ENCODE peak calls at places on chromosomes 1 and 21, in five cellular contexts. Z is tibial nerve, K is stomach, J is ovary, W is K562. V is an unnamed sample.

GRCh38 chr1:98053471-98054366 is 132.9 kb upstream of the DPYD start:
- DNase-seq in W (peak), J (peak), Z (peak), K (peak), V (peak)

GRCh38 chr1:145740269-145740668 is 21.0 kb downstream of the CD160 start:
- DNase-seq in J (no peak), Z (no peak), K (no peak), W (no peak), V (no peak)

GRCh38 chr1:223052931-223053330 is 90.1 kb downstream of the TLR5 start:
- DNase-seq in J (no peak), W (no peak), K (no peak), Z (no peak), V (no peak)

GRCh38 chr21:16569679-16570078 is 839.9 kb downstream of the USP25 start:
- DNase-seq in J (no peak), W (no peak), K (no peak), Z (no peak), V (no peak)

GRCh38 chr1:3514404-3514803 is 59.9 kb downstream of the ARHGEF16 start:
- DNase-seq in Z (no peak), K (no peak), W (no peak), J (no peak), V (no peak)

GRCh38 chr21:37555672-37556261 is 189.2 kb downstream of the DYRK1A start:
- DNase-seq in K (no peak), W (peak), Z (no peak), J (no peak), V (no peak)

GRCh38 chr1:117793396-117793795 is 136.0 kb downstream of the GDAP2 start:
- DNase-seq in J (no peak), W (no peak), Z (no peak), K (no peak), V (no peak)

GRCh38 chr1:98340511-98340910 is 321.0 kb upstream of the SNX7 start:
- DNase-seq in K (no peak), J (no peak), W (no peak), Z (no peak), V (no peak)

GRCh38 chr1:216854836-216855485 is 131.7 kb upstream of the ESRRG start:
- DNase-seq in J (no peak), Z (no peak), K (no peak), W (no peak), V (no peak)

GRCh38 chr1:10211805-10212405 is 1.5 kb downstream of the KIF1B start:
- DNase-seq in J (no peak), Z (no peak), K (no peak), W (peak), V (no peak)

GRCh38 chr1:29767769-29768425 is 531.6 kb downstream of the PTPRU start:
- DNase-seq in K (no peak), W (no peak), Z (no peak), J (no peak), V (peak)

GRCh38 chr1:151143986-151144385 is 2.4 kb downstream of the SEMA6C start:
- DNase-seq in J (peak), Z (no peak), W (no peak), K (no peak), V (no peak)

GRCh38 chr1:24491577-24492360 is 10.9 kb upstream of the RCAN3 start:
- DNase-seq in J (no peak), K (no peak), W (no peak), Z (no peak), V (no peak)

GRCh38 chr21:39634507-39634906 is 21.8 kb downstream of the B3GALT5 start:
- DNase-seq in J (no peak), W (no peak), Z (no peak), K (no peak), V (no peak)

GRCh38 chr1:182147136-182147815 is 85.8 kb upstream of the ZNF648 start:
- DNase-seq in W (no peak), J (no peak), Z (no peak), K (peak), V (no peak)

GRCh38 chr1:109161836-109162606 is 48.1 kb downstream of the ELAPOR1 start:
- DNase-seq in J (no peak), W (no peak), K (no peak), Z (peak), V (peak)

GRCh38 chr1:112711041-112711440 is 4.1 kb downstream of the PPM1J start:
- DNase-seq in Z (no peak), J (no peak), K (no peak), W (no peak), V (no peak)

GRCh38 chr1:168452329-168452728 is 91.5 kb downstream of the XCL2 start:
- DNase-seq in J (no peak), W (peak), Z (no peak), K (no peak), V (no peak)
- TF ChIP-seq CTCF in J (no peak), W (peak), Z (no peak), K (no peak), V (no peak)

GRCh38 chr1:95124342-95124741 is 7.2 kb downstream of the TLCD4 start:
- DNase-seq in J (no peak), K (no peak), W (no peak), Z (no peak), V (no peak)

GRCh38 chr1:95126846-95127245 is 9.7 kb downstream of the TLCD4 start:
- DNase-seq in W (no peak), Z (no peak), J (no peak), K (no peak), V (no peak)

GRCh38 chr1:95118019-95118499 is 904 bp downstream of the TLCD4 start:
- DNase-seq in Z (no peak), J (no peak), W (peak), K (no peak), V (no peak)

GRCh38 chr1:95126366-95126765 is 9.2 kb downstream of the TLCD4 start:
- DNase-seq in W (no peak), J (no peak), Z (no peak), K (no peak), V (no peak)

GRCh38 chr1:95122151-95122697 is 5.1 kb downstream of the TLCD4 start:
- DNase-seq in Z (no peak), W (peak), K (no peak), J (no peak), V (no peak)
- TF ChIP-seq EP300 in Z (no peak), W (peak), K (no peak), J (no peak), V (no peak)

GRCh38 chr1:21620011-21620410 is 49.1 kb downstream of the RAP1GAP start:
- DNase-seq in Z (no peak), W (no peak), J (no peak), K (no peak), V (no peak)

GRCh38 chr1:21617126-21617738 is 51.9 kb downstream of the RAP1GAP start:
- DNase-seq in J (no peak), W (no peak), Z (no peak), K (no peak), V (no peak)

GRCh38 chr1:21616372-21616771 is 52.8 kb downstream of the RAP1GAP start:
- DNase-seq in Z (no peak), J (no peak), K (no peak), W (no peak), V (no peak)

GRCh38 chr1:21619041-21619947 is 49.9 kb downstream of the RAP1GAP start:
- DNase-seq in J (peak), W (peak), K (peak), Z (no peak), V (no peak)

GRCh38 chr1:21618059-21618458 is 51.1 kb downstream of the RAP1GAP start:
- DNase-seq in Z (no peak), W (no peak), K (no peak), J (no peak), V (no peak)
- H3K4me3 ChIP-seq in Z (no peak), W (no peak), K (no peak), J (no peak), V (no peak)

DNA sequence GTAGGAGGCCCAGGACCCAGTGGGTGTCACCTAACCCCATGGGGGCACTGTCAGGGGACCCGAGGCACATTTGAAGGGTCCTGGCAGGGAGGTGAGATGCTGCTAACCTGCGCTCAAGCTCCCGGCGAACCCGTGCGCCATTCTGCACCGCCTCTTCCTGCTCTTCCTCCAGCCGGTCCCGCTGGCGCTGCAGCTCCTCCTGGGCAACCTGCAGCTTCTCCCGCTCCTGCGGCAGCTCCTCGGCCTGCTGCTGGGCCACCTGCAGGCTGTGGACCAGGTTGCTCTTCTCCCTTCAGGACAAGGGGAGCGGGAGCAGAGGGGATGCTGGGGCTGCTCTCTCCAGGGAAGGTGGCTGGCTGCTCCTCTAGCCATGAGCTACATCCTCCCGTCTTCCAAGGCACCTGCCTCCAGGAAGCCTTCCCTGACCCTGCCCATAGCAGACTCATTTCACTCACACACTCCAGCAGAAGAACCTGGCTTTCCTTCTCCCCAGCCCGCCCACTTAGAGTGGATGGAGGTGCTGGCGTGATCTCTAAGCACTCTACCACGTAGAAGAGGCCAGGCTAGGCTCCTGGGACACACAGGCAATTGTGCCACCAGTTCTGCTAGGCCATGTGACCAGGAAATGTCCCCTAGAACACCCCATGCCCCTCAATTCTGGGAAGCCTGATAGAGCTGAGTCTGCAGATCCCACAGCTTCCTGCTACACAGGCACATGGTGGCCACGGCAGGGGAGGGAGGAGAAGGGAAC is 15.2 kb upstream of the NBPF1 start:
- DNase-seq in W (no peak), K (peak), Z (no peak), J (peak), V (peak)
- TF ChIP-seq CTCF in W (no peak), K (no peak), Z (no peak), J (no peak), V (no peak)

GRCh38 chr1:42128499-42128898 is 24.7 kb upstream of the GUCA2B start:
- DNase-seq in W (no peak), J (no peak), Z (no peak), K (no peak), V (no peak)

GRCh38 chr1:42128984-42129383 is 24.2 kb upstream of the GUCA2B start:
- DNase-seq in Z (no peak), W (no peak), K (no peak), J (no peak), V (no peak)

GRCh38 chr1:42133809-42134526 is 19.2 kb upstream of the GUCA2B start:
- DNase-seq in W (no peak), Z (no peak), K (no peak), J (no peak), V (no peak)

GRCh38 chr1:42125552-42125951 is 27.7 kb upstream of the GUCA2B start:
- DNase-seq in J (no peak), K (no peak), Z (no peak), W (no peak), V (no peak)

DNA sequence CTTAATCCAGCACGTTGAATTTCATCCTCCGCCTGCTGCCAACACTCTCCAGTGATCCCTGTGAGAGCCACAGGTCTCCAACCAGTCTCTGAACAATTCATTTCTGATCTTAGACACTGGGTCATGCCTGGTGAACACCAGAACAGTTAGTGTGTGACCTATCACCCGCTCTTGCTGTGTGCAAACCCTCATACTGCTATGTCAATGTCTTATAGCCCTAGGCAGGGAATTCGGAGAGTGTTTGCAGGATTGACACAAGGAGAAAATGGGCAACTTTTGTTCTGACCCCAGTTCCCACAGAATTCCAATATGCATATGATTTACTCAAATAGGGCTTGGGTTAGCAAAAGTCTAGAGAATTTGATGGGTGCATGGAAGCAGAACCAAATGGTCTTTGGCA is 23.1 kb upstream of the GUCA2B start:
- DNase-seq in K (no peak), Z (no peak), J (no peak), W (no peak), V (no peak)
- TF ChIP-seq EP300 in K (no peak), Z (no peak), J (no peak), W (no peak), V (no peak)

DNA sequence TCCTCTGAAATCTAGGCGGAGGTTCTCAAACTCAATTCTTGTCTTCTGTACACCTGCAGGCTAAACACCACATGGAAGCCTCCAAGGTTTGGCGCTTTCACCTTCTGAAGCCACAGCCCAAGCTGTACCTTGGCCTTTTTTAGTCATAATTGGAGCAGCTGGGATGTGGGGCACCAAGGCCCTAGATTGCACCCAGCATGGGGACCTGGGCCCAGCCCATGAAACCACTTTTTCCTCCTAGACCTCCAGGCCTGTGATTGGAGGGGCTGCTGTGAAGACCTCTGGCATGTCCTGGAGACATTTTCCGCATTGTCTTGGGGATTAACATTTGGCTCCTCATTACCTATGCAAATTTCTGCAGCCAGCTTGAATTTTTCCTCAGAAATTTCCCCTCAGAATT is 181.0 kb downstream of the TYW3 start:
- DNase-seq in K (no peak), J (no peak), Z (no peak), W (no peak), V (no peak)
- H3K4me3 ChIP-seq in K (no peak), J (no peak), Z (no peak), W (no peak), V (no peak)

GRCh38 chr1:230540416-230540815 is 101.9 kb upstream of the COG2 start:
- DNase-seq in Z (no peak), K (no peak), J (no peak), W (no peak), V (no peak)

GRCh38 chr1:230534224-230534623 is 108.1 kb upstream of the COG2 start:
- DNase-seq in Z (no peak), K (no peak), J (no peak), W (no peak), V (no peak)

GRCh38 chr1:230541306-230541705 is 101.0 kb upstream of the COG2 start:
- DNase-seq in W (no peak), K (no peak), J (no peak), Z (no peak), V (no peak)

GRCh38 chr1:230536641-230537155 is 105.6 kb upstream of the COG2 start:
- DNase-seq in Z (no peak), J (no peak), W (no peak), K (no peak), V (no peak)

GRCh38 chr1:230537456-230537855 is 104.8 kb upstream of the COG2 start:
- DNase-seq in W (no peak), J (no peak), K (no peak), Z (no peak), V (no peak)
- TF ChIP-seq CTCF in W (no peak), J (no peak), K (no peak), Z (no peak), V (no peak)

GRCh38 chr1:226820935-226821718 is 49.3 kb upstream of the PSEN2 start:
- DNase-seq in Z (peak), J (peak), W (peak), K (peak), V (peak)
- TF ChIP-seq EP300 in Z (no peak), J (peak), W (no peak), K (peak), V (peak)

DNA sequence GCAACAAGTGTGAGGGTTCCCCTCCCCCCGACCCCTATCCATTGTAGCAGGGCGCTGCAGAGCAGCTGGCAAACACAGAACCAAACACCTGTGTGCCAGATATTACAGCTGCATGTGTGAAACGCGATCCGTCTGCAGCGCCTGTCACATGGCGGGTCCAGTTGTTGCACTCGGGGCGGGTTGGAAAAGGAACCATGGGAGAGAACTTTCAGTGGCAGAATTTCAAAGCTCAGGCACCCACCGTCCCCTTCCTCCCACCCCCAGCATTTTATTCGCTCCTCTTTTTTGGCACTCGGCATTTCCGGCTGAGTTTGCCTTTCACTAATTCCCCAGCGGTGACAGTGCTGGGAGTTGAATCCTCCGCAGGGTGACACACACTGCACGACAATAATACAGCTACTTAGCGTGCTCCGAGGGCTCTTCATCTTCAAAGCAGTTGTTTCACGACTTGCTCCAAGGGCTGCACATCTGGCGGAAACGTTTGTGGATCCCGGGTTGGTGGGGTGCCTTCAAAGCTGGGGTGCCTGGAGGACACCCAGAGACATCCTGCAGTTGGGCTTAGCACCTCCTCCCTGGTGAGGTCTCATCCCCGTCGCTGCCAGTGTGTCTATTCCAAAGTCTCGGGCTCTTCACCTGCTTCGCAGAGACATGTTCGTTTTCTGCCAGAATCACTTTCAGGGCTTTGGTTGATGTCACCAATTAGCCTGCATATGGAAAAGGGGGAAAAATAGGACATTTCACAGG is 180.7 kb downstream of the ZBTB18 start:
- DNase-seq in J (peak), W (no peak), Z (no peak), K (peak), V (no peak)
- H3K4me3 ChIP-seq in J (no peak), W (no peak), Z (no peak), K (peak), V (peak)